ENCODE peak calls at places on chromosomes 7 and 10, in nine cellular contexts. V is A549; B is CD8-positive, alpha-beta T cell; O is AG04450; A is WERI-Rb-1; E is AG10803; Q is heart left ventricle; S is body of pancreas; N is bronchial epithelial cell. K is an unnamed sample.

GRCh38 chr7:77684030-77684429 is 12.2 kb upstream of the RSBN1L start:
- DNase-seq in Q (peak), A (no peak), S (peak), E (peak), B (no peak), O (no peak), V (no peak), N (peak), K (peak)

GRCh38 chr7:54397836-54398612 is 144.2 kb upstream of the VSTM2A start:
- DNase-seq in S (no peak), V (no peak), Q (no peak), O (no peak), N (no peak), B (no peak), E (no peak), A (no peak), K (no peak)

GRCh38 chr7:4689151-4689550 is 7.1 kb downstream of the FOXK1 start:
- DNase-seq in A (no peak), E (no peak), S (no peak), B (no peak), Q (no peak), N (no peak), V (no peak), O (no peak), K (no peak)

GRCh38 chr10:90179696-90180407 is 478.5 kb downstream of the KIF20B start:
- DNase-seq in S (no peak), B (no peak), O (peak), Q (no peak), V (no peak), E (peak), A (no peak), N (peak), K (peak)

GRCh38 chr10:103703941-103704919 is 151.1 kb downstream of the SH3PXD2A start:
- DNase-seq in E (no peak), A (peak), B (no peak), V (no peak), N (no peak), Q (no peak), S (no peak), O (no peak), K (no peak)

GRCh38 chr7:36868727-36869411 is 144.6 kb upstream of the AOAH start:
- DNase-seq in N (no peak), Q (no peak), B (no peak), V (no peak), A (no peak), O (no peak), S (no peak), E (no peak), K (no peak)

GRCh38 chr10:125531470-125531869 is 151.5 kb downstream of the TEX36 start:
- DNase-seq in O (no peak), B (no peak), S (no peak), Q (no peak), V (no peak), N (no peak), A (no peak), E (no peak), K (no peak)

GRCh38 chr7:105723582-105723981 is 142.3 kb upstream of the EFCAB10 start:
- DNase-seq in E (no peak), Q (no peak), B (no peak), O (no peak), V (no peak), A (peak), N (no peak), S (no peak), K (no peak)

GRCh38 chr7:114414151-114415053 is at the start of gene FOXP2:
- DNase-seq in S (no peak), N (peak), Q (no peak), V (no peak), A (peak), B (no peak), E (peak), O (no peak), K (peak)

GRCh38 chr7:139644191-139644590 is 120.7 kb downstream of the CLEC2L start:
- DNase-seq in B (no peak), V (no peak), Q (no peak), S (no peak), A (no peak), N (no peak), E (no peak), O (no peak), K (no peak)

GRCh38 chr10:43249962-43250624 is 16.8 kb downstream of the RASGEF1A start:
- DNase-seq in S (peak), N (peak), Q (peak), V (no peak), O (no peak), E (no peak), B (no peak), A (no peak), K (no peak)

GRCh38 chr7:138226001-138226476 is 149.8 kb downstream of the AKR1D1 start:
- DNase-seq in A (no peak), B (no peak), S (no peak), O (no peak), N (no peak), Q (peak), E (no peak), V (no peak), K (peak)

GRCh38 chr10:7906128-7906527 is 87.8 kb downstream of the TAF3 start:
- DNase-seq in E (no peak), B (no peak), V (no peak), A (no peak), Q (no peak), O (no peak), S (no peak), N (no peak), K (no peak)

GRCh38 chr10:109956454-109957091 is 33.3 kb upstream of the XPNPEP1 start:
- DNase-seq in V (peak), B (no peak), E (peak), S (peak), N (peak), O (no peak), A (peak), Q (no peak), K (peak)

GRCh38 chr7:100675581-100676350 is 2.2 kb downstream of the GNB2 start:
- DNase-seq in B (peak), S (peak), A (peak), E (peak), N (peak), O (peak), Q (peak), V (no peak), K (peak)

GRCh38 chr10:12597800-12598750 is 248.7 kb downstream of the CAMK1D start:
- DNase-seq in O (no peak), V (no peak), B (no peak), N (no peak), A (no peak), Q (no peak), E (no peak), S (no peak), K (no peak)

GRCh38 chr10:133336131-133337078 is at the start of gene CALY:
- DNase-seq in Q (no peak), B (peak), V (peak), O (no peak), E (no peak), N (no peak), S (no peak), A (peak), K (no peak)

GRCh38 chr10:118207470-118208007 is 134.6 kb downstream of the FAM204A start:
- DNase-seq in Q (no peak), O (no peak), V (no peak), B (no peak), E (no peak), S (no peak), A (no peak), N (no peak), K (no peak)

GRCh38 chr7:15755061-15755460 is 68.6 kb upstream of the MEOX2 start:
- DNase-seq in O (no peak), B (no peak), E (peak), N (no peak), V (no peak), A (no peak), S (no peak), Q (no peak), K (peak)

GRCh38 chr7:95027181-95027872 is 119.9 kb downstream of the PPP1R9A start:
- DNase-seq in E (no peak), B (no peak), N (no peak), V (no peak), S (no peak), A (no peak), Q (no peak), O (no peak), K (no peak)

GRCh38 chr7:92953657-92954056 is 117.3 kb upstream of the CDK6 start:
- DNase-seq in A (no peak), O (no peak), E (peak), V (no peak), S (no peak), N (no peak), Q (no peak), B (no peak), K (no peak)

GRCh38 chr10:128116851-128117615 is 9.2 kb downstream of the MKI67 start:
- DNase-seq in V (no peak), E (no peak), B (no peak), A (no peak), S (no peak), Q (no peak), N (peak), O (no peak), K (no peak)

GRCh38 chr7:1567893-1568292 is 1.9 kb downstream of the PSMG3 start:
- DNase-seq in E (peak), N (peak), S (no peak), V (no peak), Q (no peak), B (no peak), O (peak), A (no peak), K (peak)

GRCh38 chr10:113563306-113564088 is 10.6 kb downstream of the HABP2 start:
- DNase-seq in Q (peak), B (peak), N (peak), V (peak), A (peak), O (peak), E (peak), S (peak), K (peak)

GRCh38 chr7:155291045-155291530 is 6.6 kb upstream of the INSIG1 start:
- DNase-seq in E (peak), S (no peak), A (no peak), V (peak), O (no peak), N (peak), B (no peak), Q (no peak), K (peak)

GRCh38 chr7:2870471-2870941 is 26.4 kb upstream of the GNA12 start:
- DNase-seq in E (peak), O (no peak), S (peak), B (peak), V (no peak), N (peak), Q (peak), A (no peak), K (peak)
- H3K4me3 ChIP-seq in E (no peak), O (no peak), S (no peak), B (no peak), V (no peak), N (no peak), Q (no peak), A (no peak), K (no peak)

GRCh38 chr7:12685550-12685949 is 1.9 kb upstream of the ARL4A start:
- DNase-seq in Q (peak), B (peak), N (no peak), V (peak), O (no peak), A (peak), E (peak), S (peak), K (peak)
- TF ChIP-seq CTCF in Q (peak), B (peak), N (peak), V (peak), O (peak), A (peak), E (peak), S (no peak), K (peak)

GRCh38 chr7:112150823-112151641 is 55.2 kb downstream of the DOCK4 start:
- DNase-seq in N (no peak), Q (no peak), A (no peak), S (no peak), O (no peak), B (no peak), V (no peak), E (no peak), K (peak)
- H3K4me3 ChIP-seq in N (no peak), Q (no peak), A (no peak), S (no peak), O (no peak), B (no peak), V (no peak), E (no peak), K (no peak)

DNA sequence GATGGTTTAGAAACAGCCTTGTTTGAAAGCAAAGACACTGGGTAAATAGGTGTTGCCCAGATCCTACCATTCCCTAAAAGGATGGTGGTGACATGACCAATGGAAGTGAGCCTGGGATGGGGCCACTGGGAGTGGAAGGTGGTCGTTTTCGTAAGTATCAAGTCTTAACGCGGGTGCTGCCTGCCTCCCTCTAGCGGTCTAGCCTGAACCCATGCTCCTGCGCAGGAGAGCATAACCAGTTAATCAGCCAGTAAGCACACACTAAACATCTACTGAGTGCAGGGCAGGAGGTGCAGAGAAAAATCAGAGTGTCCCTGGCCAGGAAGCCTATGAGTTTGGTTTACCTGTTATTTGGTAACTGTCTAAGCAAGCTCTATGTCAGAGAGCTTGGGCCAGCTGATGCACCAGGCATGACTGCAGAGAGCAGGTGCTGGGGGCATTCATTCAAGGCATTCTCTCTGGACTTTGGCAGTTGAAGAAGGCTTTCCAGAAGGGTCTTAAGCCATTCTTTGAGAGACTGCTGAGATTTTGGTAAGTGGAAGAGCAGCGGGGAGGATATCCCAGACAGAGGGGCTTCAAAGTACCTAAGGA is 930 bp downstream of the GARIN1A start:
- DNase-seq in Q (no peak), A (no peak), B (no peak), O (no peak), S (no peak), V (no peak), E (peak), N (peak), K (peak)
- TF ChIP-seq CTCF in Q (peak), A (no peak), B (peak), O (peak), S (no peak), V (peak), E (peak), N (peak), K (peak)